ENCODE peak calls at places on chromosomes 5 and 9, in five cellular contexts. L, Q, E, U and F are unnamed samples.

GRCh38 chr9:74117731-74118130 is 379.4 kb upstream of the RORB start:
- DNase-seq in L (no peak), Q (no peak), E (no peak), U (no peak), F (no peak)

GRCh38 chr5:169576181-169576598 is 7.4 kb upstream of the SPDL1 start:
- DNase-seq in L (no peak), Q (no peak), E (no peak), U (no peak), F (no peak)

GRCh38 chr5:4362411-4362810 is 766.8 kb downstream of the IRX1 start:
- DNase-seq in L (no peak), Q (no peak), E (no peak), U (no peak), F (no peak)

GRCh38 chr9:34332370-34332964 is 3.1 kb downstream of the NUDT2 start:
- DNase-seq in L (peak), Q (no peak), E (peak), U (peak), F (no peak)

GRCh38 chr5:92505925-92506324 is 1075.1 kb downstream of the NR2F1-AS1 start:
- DNase-seq in L (no peak), Q (no peak), E (no peak), U (no peak), F (no peak)

GRCh38 chr5:2742921-2743679 is 8.4 kb downstream of the IRX2 start:
- DNase-seq in L (no peak), Q (no peak), E (no peak), U (no peak), F (no peak)

GRCh38 chr5:140112685-140113179 is 1.2 kb upstream of the PURA start:
- DNase-seq in L (no peak), Q (no peak), E (no peak), U (no peak), F (no peak)

GRCh38 chr5:102271759-102272158 is 24.3 kb downstream of the SLCO4C1 start:
- DNase-seq in L (no peak), Q (no peak), E (no peak), U (no peak), F (no peak)

GRCh38 chr5:67985686-67986387 is 229.7 kb upstream of the PIK3R1 start:
- DNase-seq in L (no peak), Q (no peak), E (no peak), U (no peak), F (no peak)

GRCh38 chr5:62296998-62297397 is 9.0 kb upstream of the KIF2A start:
- DNase-seq in L (no peak), Q (no peak), E (no peak), U (no peak), F (no peak)

GRCh38 chr5:9523090-9523813 is 22.6 kb downstream of the SEMA5A start:
- DNase-seq in L (no peak), Q (no peak), E (no peak), U (no peak), F (no peak)

GRCh38 chr9:137454506-137455360 is 4.4 kb downstream of the NSMF start:
- DNase-seq in L (no peak), Q (no peak), E (peak), U (no peak), F (peak)

GRCh38 chr5:73816656-73817420 is 190.8 kb downstream of the ARHGEF28 start:
- DNase-seq in L (no peak), Q (no peak), E (no peak), U (no peak), F (no peak)

GRCh38 chr9:105415344-105415980 is 32.4 kb upstream of the FSD1L start:
- DNase-seq in L (peak), Q (peak), E (peak), U (peak), F (peak)

GRCh38 chr9:2837915-2838314 is 6.0 kb downstream of the PUM3 start:
- DNase-seq in L (peak), Q (no peak), E (no peak), U (no peak), F (no peak)

GRCh38 chr5:174293481-174293880 is 248.0 kb downstream of the NSG2 start:
- DNase-seq in L (no peak), Q (no peak), E (no peak), U (no peak), F (no peak)

GRCh38 chr9:112443200-112443599 is 43.4 kb upstream of the KIAA1958 start:
- DNase-seq in L (peak), Q (no peak), E (peak), U (peak), F (no peak)

GRCh38 chr9:137045294-137046093 is 483 bp downstream of the NPDC1 start:
- DNase-seq in L (no peak), Q (no peak), E (no peak), U (peak), F (no peak)